ENCODE peak calls at places on chromosome 5, in four cellular contexts. One of them, this sample, is unnamed.

GRCh38 chr5:6746244-6746643 is 33.0 kb downstream of the TENT4A start:
- DNase-seq in K562: no peak
- DNase-seq in GM12878: no peak
- DNase-seq in WTC11: no peak
- DNase-seq in this sample: no peak

GRCh38 chr5:100900796-100901731 is 2.0 kb downstream of the ST8SIA4 start:
- DNase-seq in K562: no peak
- DNase-seq in GM12878: peak; percentile 82
- DNase-seq in WTC11: peak; percentile 67
- DNase-seq in this sample: no peak

GRCh38 chr5:170554566-170555267 is 50.9 kb downstream of the KCNIP1 start:
- DNase-seq in K562: no peak
- DNase-seq in GM12878: no peak
- DNase-seq in WTC11: no peak
- DNase-seq in this sample: no peak

GRCh38 chr5:2751592-2752021 is at the start of gene IRX2:
- DNase-seq in K562: no peak
- DNase-seq in GM12878: no peak
- DNase-seq in WTC11: peak; percentile 92
- DNase-seq in this sample: no peak

GRCh38 chr5:177427211-177427822 is 841 bp downstream of the GRK6 start:
- DNase-seq in K562: peak; percentile 70
- DNase-seq in GM12878: no peak
- DNase-seq in WTC11: no peak
- DNase-seq in this sample: no peak

GRCh38 chr5:137101544-137101943 is 397.6 kb downstream of the SPOCK1 start:
- DNase-seq in K562: no peak
- DNase-seq in GM12878: no peak
- DNase-seq in WTC11: no peak
- DNase-seq in this sample: no peak

GRCh38 chr5:67010684-67011409 is 185.8 kb downstream of the CD180 start:
- DNase-seq in K562: no peak
- DNase-seq in GM12878: no peak
- DNase-seq in WTC11: no peak
- DNase-seq in this sample: no peak

GRCh38 chr5:159061186-159061796 is 38.4 kb downstream of the EBF1 start:
- DNase-seq in K562: peak; percentile 8
- DNase-seq in GM12878: no peak
- DNase-seq in WTC11: no peak
- DNase-seq in this sample: no peak

GRCh38 chr5:135964670-135965320 is 10.0 kb upstream of the LECT2 start:
- DNase-seq in K562: no peak
- DNase-seq in GM12878: no peak
- DNase-seq in WTC11: no peak
- DNase-seq in this sample: no peak

GRCh38 chr5:144219869-144220268 is 49.2 kb downstream of the KCTD16 start:
- DNase-seq in K562: no peak
- DNase-seq in GM12878: no peak
- DNase-seq in WTC11: no peak
- DNase-seq in this sample: no peak

GRCh38 chr5:180330810-180331646 is 22.1 kb downstream of the GFPT2 start:
- DNase-seq in K562: no peak
- DNase-seq in GM12878: no peak
- DNase-seq in WTC11: no peak
- DNase-seq in this sample: peak; percentile 21

GRCh38 chr5:151191661-151192060 is 32.2 kb downstream of the CCDC69 start:
- DNase-seq in K562: no peak
- DNase-seq in GM12878: no peak
- DNase-seq in WTC11: no peak
- DNase-seq in this sample: no peak

GRCh38 chr5:159163027-159163699 is 46.2 kb downstream of the RNF145 start:
- DNase-seq in K562: no peak
- DNase-seq in GM12878: no peak
- DNase-seq in WTC11: no peak
- DNase-seq in this sample: no peak

GRCh38 chr5:157506981-157507780 is 47.2 kb downstream of the NIPAL4 start:
- DNase-seq in K562: no peak
- DNase-seq in GM12878: no peak
- DNase-seq in WTC11: no peak
- DNase-seq in this sample: no peak

GRCh38 chr5:151153766-151154272 is 3.8 kb downstream of the ANXA6 start:
- DNase-seq in K562: no peak
- DNase-seq in GM12878: no peak
- DNase-seq in WTC11: no peak
- DNase-seq in this sample: no peak

GRCh38 chr5:151740336-151740942 is 18.0 kb downstream of the ATOX1 start:
- DNase-seq in K562: peak; percentile 78
- DNase-seq in GM12878: no peak
- DNase-seq in WTC11: peak; percentile 56
- DNase-seq in this sample: peak; percentile 30

GRCh38 chr5:79973511-79973910 is 17.6 kb downstream of the MTX3 start:
- DNase-seq in K562: no peak
- DNase-seq in GM12878: no peak
- DNase-seq in WTC11: no peak
- DNase-seq in this sample: no peak

GRCh38 chr5:1460054-1460682 is 14.9 kb upstream of the SLC6A3 start:
- DNase-seq in K562: no peak
- DNase-seq in GM12878: no peak
- DNase-seq in WTC11: no peak
- DNase-seq in this sample: no peak

GRCh38 chr5:135569755-135570452 is 8.9 kb downstream of the CXCL14 start:
- DNase-seq in K562: peak; percentile 53
- DNase-seq in GM12878: no peak
- DNase-seq in WTC11: peak; percentile 75
- DNase-seq in this sample: peak; percentile 27

GRCh38 chr5:107868994-107869393 is 198.3 kb upstream of the EFNA5 start:
- DNase-seq in K562: no peak
- DNase-seq in GM12878: no peak
- DNase-seq in WTC11: no peak
- DNase-seq in this sample: no peak

GRCh38 chr5:28548856-28549255 is 1510.5 kb upstream of the CDH9 start:
- DNase-seq in K562: no peak
- DNase-seq in GM12878: no peak
- DNase-seq in WTC11: no peak
- DNase-seq in this sample: no peak

GRCh38 chr5:58048954-58049353 is 410.9 kb downstream of the PLK2 start:
- DNase-seq in K562: no peak
- DNase-seq in GM12878: no peak
- DNase-seq in WTC11: no peak
- DNase-seq in this sample: no peak

GRCh38 chr5:95022967-95023695 is 261.8 kb downstream of the MCTP1 start:
- DNase-seq in K562: no peak
- DNase-seq in GM12878: peak; percentile 66
- DNase-seq in WTC11: no peak
- DNase-seq in this sample: no peak

GRCh38 chr5:65108786-65109743 is 340.3 kb downstream of the CWC27 start:
- DNase-seq in K562: no peak
- DNase-seq in GM12878: no peak
- DNase-seq in WTC11: no peak
- DNase-seq in this sample: no peak

GRCh38 chr5:141637266-141637692 is 482 bp downstream of the RELL2 start:
- DNase-seq in K562: peak; percentile 67
- DNase-seq in GM12878: no peak
- DNase-seq in WTC11: peak; percentile 52
- DNase-seq in this sample: no peak

GRCh38 chr5:138502121-138502520 is 36.8 kb downstream of the EGR1 start:
- DNase-seq in K562: no peak
- DNase-seq in GM12878: no peak
- DNase-seq in WTC11: no peak
- DNase-seq in this sample: no peak

GRCh38 chr5:57494104-57495098 is 11.8 kb upstream of the ACTBL2 start:
- DNase-seq in K562: peak; percentile 54
- DNase-seq in GM12878: peak; percentile 45
- DNase-seq in WTC11: no peak
- DNase-seq in this sample: peak; percentile 13

GRCh38 chr5:102866315-102866693 is 111.2 kb downstream of the PAM start:
- DNase-seq in K562: no peak
- DNase-seq in GM12878: no peak
- DNase-seq in WTC11: no peak
- DNase-seq in this sample: no peak
- TF ChIP-seq TCF7 in K562: no peak
- TF ChIP-seq TCF7 in GM12878: no peak
- TF ChIP-seq TCF7 in WTC11: no peak
- TF ChIP-seq TCF7 in this sample: no peak

DNA sequence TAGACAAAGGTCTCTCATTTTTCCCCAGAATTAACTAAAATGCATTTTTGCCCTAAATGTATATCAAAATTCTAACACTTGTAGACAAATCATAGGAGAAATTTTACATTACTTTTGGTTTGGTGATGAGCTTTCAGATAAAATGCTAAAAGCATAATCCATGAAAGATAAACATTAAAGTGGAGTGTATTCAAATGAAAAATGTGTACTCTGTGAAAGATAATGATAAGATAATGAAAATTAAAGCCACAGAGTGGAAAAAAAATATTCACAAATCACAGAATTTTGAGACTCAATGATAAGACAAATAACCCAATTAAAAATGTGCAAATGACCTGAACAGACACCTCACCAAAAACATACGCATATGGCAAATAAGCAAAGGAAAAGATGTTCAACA is 176.9 kb upstream of the ADAMTS16 start:
- DNase-seq in K562: no peak
- DNase-seq in GM12878: no peak
- DNase-seq in WTC11: no peak
- DNase-seq in this sample: no peak
- TF ChIP-seq TCF7 in K562: no peak
- TF ChIP-seq TCF7 in GM12878: no peak
- TF ChIP-seq TCF7 in WTC11: no peak
- TF ChIP-seq TCF7 in this sample: no peak

GRCh38 chr5:68478306-68479091 is 262.9 kb downstream of the PIK3R1 start:
- DNase-seq in K562: no peak
- DNase-seq in GM12878: no peak
- DNase-seq in WTC11: no peak
- DNase-seq in this sample: no peak
- TF ChIP-seq TCF7 in K562: no peak
- TF ChIP-seq TCF7 in GM12878: no peak
- TF ChIP-seq TCF7 in WTC11: no peak
- TF ChIP-seq TCF7 in this sample: no peak

GRCh38 chr5:88680253-88681132 is 202.5 kb downstream of the MEF2C start:
- DNase-seq in K562: peak; percentile 87
- DNase-seq in GM12878: no peak
- DNase-seq in WTC11: peak; percentile 90
- DNase-seq in this sample: peak; percentile 13

GRCh38 chr5:88677502-88677901 is 205.5 kb downstream of the MEF2C start:
- DNase-seq in K562: no peak
- DNase-seq in GM12878: no peak
- DNase-seq in WTC11: no peak
- DNase-seq in this sample: no peak

GRCh38 chr5:88677943-88678779 is 204.8 kb downstream of the MEF2C start:
- DNase-seq in K562: no peak
- DNase-seq in GM12878: no peak
- DNase-seq in WTC11: peak; percentile 63
- DNase-seq in this sample: no peak

GRCh38 chr5:88679638-88680037 is 203.3 kb downstream of the MEF2C start:
- DNase-seq in K562: no peak
- DNase-seq in GM12878: no peak
- DNase-seq in WTC11: no peak
- DNase-seq in this sample: no peak

GRCh38 chr5:88678780-88679491 is 204.0 kb downstream of the MEF2C start:
- DNase-seq in K562: no peak
- DNase-seq in GM12878: no peak
- DNase-seq in WTC11: no peak
- DNase-seq in this sample: no peak
- TF ChIP-seq TCF7 in K562: no peak
- TF ChIP-seq TCF7 in GM12878: no peak
- TF ChIP-seq TCF7 in WTC11: no peak
- TF ChIP-seq TCF7 in this sample: no peak

This sample was measured in HepG2.